ENCODE peak calls at places on chromosome 6, in five cellular contexts. I is NAMALWA, D is T-helper 2 cell, K is GM04504, F is GM23248. Y is an unnamed sample.

GRCh38 chr6:113496157-113496556 is 361.0 kb upstream of the MARCKS start:
- DNase-seq in I (no peak), D (no peak), K (no peak), F (no peak), Y (no peak)

GRCh38 chr6:113447088-113447831 is 409.9 kb upstream of the MARCKS start:
- DNase-seq in I (no peak), D (no peak), K (peak), F (peak), Y (peak)

GRCh38 chr6:53879608-53880007 is 84.8 kb downstream of the LRRC1 start:
- DNase-seq in I (no peak), D (no peak), K (no peak), F (peak), Y (no peak)

GRCh38 chr6:136169356-136169755 is 80.8 kb downstream of the MTFR2 start:
- DNase-seq in I (no peak), D (no peak), K (no peak), F (no peak), Y (no peak)

GRCh38 chr6:167401525-167402194 is 76.8 kb downstream of the TTLL2 start:
- DNase-seq in I (no peak), D (no peak), K (no peak), F (no peak), Y (no peak)

GRCh38 chr6:75334266-75335040 is 49.9 kb upstream of the TMEM30A start:
- DNase-seq in I (no peak), D (no peak), K (peak), F (peak), Y (peak)

GRCh38 chr6:23180504-23181293 is 611.3 kb downstream of the HDGFL1 start:
- DNase-seq in I (no peak), D (no peak), K (peak), F (peak), Y (peak)

GRCh38 chr6:157381631-157382621 is 936 bp downstream of the ZDHHC14 start:
- DNase-seq in I (peak), D (peak), K (no peak), F (peak), Y (no peak)

GRCh38 chr6:40377173-40377806 is 209.9 kb downstream of the LRFN2 start:
- DNase-seq in I (no peak), D (no peak), K (no peak), F (no peak), Y (no peak)

GRCh38 chr6:142802124-142802523 is 142.9 kb downstream of the HIVEP2 start:
- DNase-seq in I (no peak), D (no peak), K (peak), F (peak), Y (peak)

GRCh38 chr6:68082086-68082485 is 553.0 kb upstream of the ADGRB3 start:
- DNase-seq in I (no peak), D (no peak), K (no peak), F (no peak), Y (no peak)

GRCh38 chr6:137271245-137272183 is 52.3 kb upstream of the IFNGR1 start:
- DNase-seq in I (peak), D (no peak), K (peak), F (peak), Y (peak)

GRCh38 chr6:65126667-65127066 is 580.4 kb downstream of the EYS start:
- DNase-seq in I (no peak), D (no peak), K (no peak), F (no peak), Y (no peak)